ENCODE peak calls at places on chromosomes 12 and 14, in ten cellular contexts. Q, V, S, N, Y, D, T, C, U and H are unnamed samples.

GRCh38 chr14:63542231-63542999 is 762 bp downstream of the PPP2R5E start:
- DNase-seq in Q (peak; percentile 7), U (peak; percentile 15), S (no peak), C (no peak), T (no peak), V (no peak), Y (no peak), D (no peak), N (peak; percentile 45), H (peak; percentile 46)

GRCh38 chr12:47394070-47394469 is 311.8 kb downstream of the RPAP3 start:
- DNase-seq in Q (no peak), V (no peak), C (no peak), S (no peak), U (no peak), D (no peak), N (no peak), Y (no peak), T (no peak), H (peak; percentile 11)

GRCh38 chr12:39061576-39061975 is 156.2 kb upstream of the CPNE8 start:
- DNase-seq in T (no peak), V (no peak), D (no peak), Q (no peak), U (no peak), S (no peak), Y (no peak), N (no peak), C (no peak), H (no peak)

GRCh38 chr12:94565683-94566082 is 84.7 kb downstream of the TMCC3 start:
- DNase-seq in S (no peak), D (no peak), C (no peak), N (no peak), T (no peak), Q (no peak), U (no peak), V (no peak), Y (no peak), H (no peak)

GRCh38 chr12:25808604-25809003 is 149.9 kb upstream of the RASSF8 start:
- DNase-seq in N (no peak), S (no peak), T (no peak), Q (no peak), V (no peak), U (no peak), D (no peak), C (no peak), Y (no peak), H (no peak)

GRCh38 chr14:54794148-54794547 is 108.5 kb downstream of the GCH1 start:
- DNase-seq in T (no peak), V (no peak), D (no peak), Q (no peak), N (no peak), U (no peak), Y (no peak), C (no peak), S (no peak), H (no peak)

GRCh38 chr12:63930971-63931370 is 86.5 kb downstream of the SRGAP1 start:
- DNase-seq in T (no peak), C (peak; percentile 88), D (peak; percentile 52), V (peak; percentile 45), Q (no peak), S (no peak), U (no peak), N (no peak), Y (no peak), H (peak; percentile 57)

GRCh38 chr14:53946404-53947400 is 9.9 kb downstream of the BMP4 start:
- DNase-seq in V (no peak), T (peak; percentile 61), C (no peak), Y (no peak), D (no peak), N (no peak), U (no peak), Q (no peak), S (no peak), H (no peak)

GRCh38 chr14:54251356-54251755 is 145.5 kb upstream of the CDKN3 start:
- DNase-seq in U (no peak), S (peak; percentile 66), Y (no peak), D (no peak), C (peak; percentile 21), N (no peak), T (no peak), Q (no peak), V (no peak), H (no peak)

GRCh38 chr14:31992051-31992450 is 85.1 kb upstream of the ARHGAP5 start:
- DNase-seq in T (no peak), Y (no peak), S (no peak), N (no peak), D (peak; percentile 99), C (peak; percentile 97), Q (no peak), V (peak; percentile 91), U (no peak), H (no peak)

GRCh38 chr12:80400591-80400991 is 43.4 kb upstream of the PTPRQ start:
- DNase-seq in U (no peak), V (peak; percentile 15), D (no peak), Y (no peak), Q (no peak), N (no peak), S (no peak), T (no peak), C (no peak), H (peak; percentile 40)

GRCh38 chr12:94178054-94178453 is 29.7 kb downstream of the PLXNC1 start:
- DNase-seq in N (no peak), D (no peak), S (no peak), Y (no peak), C (no peak), U (no peak), V (no peak), T (no peak), Q (no peak), H (no peak)

GRCh38 chr14:76962303-76962660 is 66.2 kb downstream of the IRF2BPL start:
- DNase-seq in N (no peak), Q (no peak), V (no peak), U (no peak), C (no peak), S (no peak), T (no peak), Y (no peak), D (no peak), H (no peak)

GRCh38 chr14:36863271-36863670 is 201.6 kb downstream of the PAX9 start:
- DNase-seq in N (no peak), C (no peak), T (no peak), U (no peak), S (no peak), D (no peak), Q (no peak), V (peak; percentile 16), Y (no peak), H (no peak)

GRCh38 chr12:118034429-118035193 is 18.1 kb downstream of the RFC5 start:
- DNase-seq in Y (no peak), C (peak; percentile 71), V (peak; percentile 68), U (no peak), D (no peak), N (peak; percentile 34), Q (no peak), T (no peak), S (no peak), H (peak; percentile 44)

GRCh38 chr14:60514378-60515243 is 5.7 kb downstream of the SIX6 start:
- DNase-seq in S (no peak), T (no peak), Y (no peak), C (no peak), N (no peak), Q (no peak), V (no peak), U (peak; percentile 85), D (no peak), H (peak; percentile 6)
- TF ChIP-seq CTCF in S (no peak), T (no peak), Y (no peak), C (peak; percentile 2), N (no peak), Q (peak; percentile 30), V (no peak), U (peak; percentile 72), D (no peak), H (peak; percentile 24)

GRCh38 chr12:19095869-19096480 is 33.6 kb upstream of the PLEKHA5 start:
- DNase-seq in V (peak; percentile 22), S (no peak), D (no peak), Q (no peak), C (peak; percentile 59), T (no peak), Y (no peak), N (no peak), U (no peak), H (peak; percentile 36)
- TF ChIP-seq CTCF in V (no peak), S (no peak), D (no peak), Q (no peak), C (no peak), T (no peak), Y (no peak), N (no peak), U (no peak), H (no peak)

DNA sequence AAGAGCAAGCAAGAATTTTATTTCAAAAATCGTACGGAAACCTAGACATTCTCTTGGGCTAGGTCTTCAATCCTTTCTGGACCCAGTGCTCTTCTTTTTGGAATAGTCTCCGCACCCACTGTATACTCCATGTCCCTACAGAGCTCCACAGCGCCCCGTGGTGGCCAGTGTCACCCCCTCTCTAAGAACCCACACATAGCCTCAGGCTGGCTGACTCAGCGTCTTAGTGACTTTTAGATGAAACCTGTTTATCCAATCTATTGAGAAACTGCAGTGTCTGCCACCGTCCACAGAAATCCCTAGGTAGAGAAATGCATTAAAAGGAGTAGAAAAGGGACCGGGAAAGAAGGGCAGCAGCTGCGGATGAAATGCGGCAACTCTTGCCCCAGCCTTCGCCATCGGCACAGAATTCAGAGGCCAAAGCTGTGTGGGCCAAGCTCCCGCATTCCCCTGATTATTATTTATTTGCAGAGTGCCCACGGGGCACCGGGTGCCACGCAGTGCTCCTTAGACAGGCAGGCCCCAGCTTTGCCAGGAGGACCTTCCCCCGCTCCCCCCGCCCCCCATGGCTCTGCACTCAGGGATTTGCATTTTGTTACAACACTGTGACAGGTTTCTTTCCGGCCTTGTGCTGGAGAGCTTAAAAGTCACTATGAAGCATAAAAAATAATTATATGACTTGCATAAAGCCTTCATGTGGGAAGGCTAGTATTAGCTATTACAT is 170.1 kb upstream of the FKBP4 start:
- DNase-seq in Y (peak; percentile 36), C (peak; percentile 30), U (peak; percentile 20), D (no peak), T (no peak), Q (no peak), S (no peak), V (no peak), N (no peak), H (peak; percentile 18)
- TF ChIP-seq CTCF in Y (peak; percentile 26), C (peak; percentile 39), U (peak; percentile 73), D (peak; percentile 57), T (no peak), Q (no peak), S (no peak), V (peak; percentile 39), N (no peak), H (peak; percentile 27)

DNA sequence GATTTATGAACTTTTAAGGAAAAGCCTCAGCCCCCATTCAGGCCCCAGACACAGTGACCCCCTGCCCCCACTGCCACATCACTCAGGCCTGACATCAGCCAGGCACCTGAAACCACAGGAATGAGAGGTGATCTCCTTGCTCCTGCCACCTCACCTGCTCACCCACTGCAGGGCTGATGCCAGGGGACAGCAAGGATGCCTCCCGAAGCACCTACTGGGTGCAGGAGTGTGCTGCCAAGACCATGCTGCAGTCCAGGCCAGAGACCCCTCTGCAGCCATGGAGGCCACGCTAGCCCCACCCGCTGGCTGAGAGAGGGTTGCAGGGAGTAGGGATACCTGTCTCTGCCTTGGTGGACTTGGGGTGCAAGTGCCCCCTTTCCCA is 18.6 kb upstream of the KRT7 start:
- DNase-seq in U (no peak), D (no peak), T (no peak), N (no peak), C (no peak), Y (no peak), S (no peak), Q (no peak), V (no peak), H (no peak)
- TF ChIP-seq CTCF in U (no peak), D (no peak), T (no peak), N (no peak), C (no peak), Y (no peak), S (no peak), Q (no peak), V (peak; percentile 84), H (no peak)